ENCODE peak calls at places on chromosomes 13 and 19, in five cellular contexts. C, T, L, H and U are unnamed samples.

GRCh38 chr13:101449971-101450748 is 2.3 kb upstream of the ITGBL1 start:
- DNase-seq in C (no peak), L (no peak), H (peak), T (peak), U (no peak)

GRCh38 chr13:37029617-37030016 is 29.0 kb downstream of the EXOSC8 start:
- DNase-seq in L (no peak), T (peak), H (peak), C (no peak), U (no peak)

GRCh38 chr19:28103916-28104315 is 1109.0 kb downstream of the UQCRFS1 start:
- DNase-seq in L (no peak), C (no peak), T (no peak), H (no peak), U (no peak)

GRCh38 chr19:21758296-21758695 is 9.1 kb downstream of the ZNF100 start:
- DNase-seq in C (no peak), T (no peak), H (no peak), L (no peak), U (no peak)

GRCh38 chr19:21143428-21143827 is 1.6 kb downstream of the ZNF431 start:
- DNase-seq in T (no peak), H (no peak), C (no peak), L (no peak), U (no peak)

GRCh38 chr19:55641376-55642152 is 762 bp downstream of the ZNF580 start:
- DNase-seq in T (peak), C (no peak), H (no peak), L (no peak), U (no peak)

GRCh38 chr19:38049105-38049649 is 142.2 kb downstream of the SIPA1L3 start:
- DNase-seq in H (peak), L (peak), C (peak), T (no peak), U (no peak)

GRCh38 chr13:112760440-112760839 is 70.6 kb downstream of the ATP11A start:
- DNase-seq in C (no peak), H (no peak), L (no peak), T (peak), U (no peak)

GRCh38 chr19:37932985-37933953 is 26.3 kb downstream of the SIPA1L3 start:
- DNase-seq in C (no peak), L (no peak), T (peak), H (no peak), U (no peak)

GRCh38 chr13:19150712-19151228 is 30.9 kb downstream of the TUBA3C start:
- DNase-seq in H (no peak), L (no peak), T (no peak), C (no peak), U (no peak)

GRCh38 chr13:98033277-98034247 is 80.1 kb downstream of the IPO5 start:
- DNase-seq in T (peak), C (no peak), H (peak), L (no peak), U (peak)

GRCh38 chr13:62837895-62838294 is 1422.2 kb upstream of the PCDH20 start:
- DNase-seq in C (no peak), L (no peak), H (no peak), T (peak), U (no peak)

GRCh38 chr19:5445071-5445470 is 10.1 kb upstream of the ZNRF4 start:
- DNase-seq in H (no peak), C (no peak), T (no peak), L (no peak), U (no peak)

GRCh38 chr19:43798546-43799409 is 3.5 kb downstream of the LYPD5 start:
- DNase-seq in H (no peak), T (no peak), L (peak), C (peak), U (no peak)

GRCh38 chr19:57212109-57212508 is 18.7 kb upstream of the AURKC start:
- DNase-seq in L (no peak), C (no peak), H (no peak), T (no peak), U (no peak)

GRCh38 chr19:18771328-18772242 is 19.5 kb downstream of the COMP start:
- DNase-seq in H (no peak), T (no peak), L (no peak), C (no peak), U (no peak)

GRCh38 chr19:57421037-57421436 is 10.1 kb downstream of the ZNF17 start:
- DNase-seq in C (no peak), T (no peak), L (no peak), H (no peak), U (no peak)

GRCh38 chr13:31240921-31241320 is 41.1 kb downstream of the B3GLCT start:
- DNase-seq in T (no peak), L (no peak), H (no peak), C (no peak), U (no peak)

GRCh38 chr19:55672418-55672817 is 2.6 kb upstream of the EPN1 start:
- DNase-seq in L (no peak), C (no peak), H (no peak), T (peak), U (no peak)

GRCh38 chr19:7682175-7682855 is 1.7 kb downstream of the TRAPPC5 start:
- DNase-seq in T (no peak), H (no peak), C (no peak), L (no peak), U (peak)

GRCh38 chr13:51644649-51645048 is 60.4 kb downstream of the WDFY2 start:
- DNase-seq in L (no peak), C (no peak), H (no peak), T (peak), U (no peak)

GRCh38 chr13:65943024-65943423 is 1287.1 kb downstream of the PCDH9 start:
- DNase-seq in L (no peak), T (peak), H (no peak), C (no peak), U (no peak)

GRCh38 chr19:34220472-34221063 is 33.8 kb upstream of the GARRE1 start:
- DNase-seq in L (peak), C (no peak), H (no peak), T (peak), U (peak)

GRCh38 chr13:106361621-106362020 is 173.8 kb downstream of the EFNB2 start:
- DNase-seq in C (no peak), H (no peak), T (peak), L (no peak), U (no peak)